ENCODE peak calls at places on chromosomes 12 and 14, in ten cellular contexts. Z is fibroblast of lung; W is ureter; I is Karpas-422; M is NCI-H1105 treated with DMSO at 0.1 percent for 48 hours; Q is NCI-H146; S is stimulated activated CD4-positive, alpha-beta T cell treated with anti-CD3 and anti-CD28 coated beads, TNF-alpha, amount 100 ng/mL, for 1 hour; X is stimulated activated CD8-positive, alpha-beta memory T cell treated with anti-CD3 and anti-CD28 coated beads, Interleukin-15, amount 100 ng/mL, for 4 hours; F is hepatic stellate cell; G is brain pericyte. L is an unnamed sample.

GRCh38 chr12:125503128-125503527 is 437.9 kb downstream of the AACS start:
- DNase-seq in Z (peak; percentile 2), W (no peak), I (no peak), M (no peak), Q (no peak), S (no peak), X (no peak), F (no peak), G (no peak), L (no peak)

GRCh38 chr12:121524196-121524930 is 56.5 kb downstream of the KDM2B start:
- DNase-seq in Z (no peak), W (no peak), I (peak; percentile 86), M (peak; percentile 46), Q (peak; percentile 9), S (no peak), X (no peak), F (no peak), G (no peak), L (no peak)

GRCh38 chr12:58030566-58031279 is 89.4 kb downstream of the ATP23 start:
- DNase-seq in Z (peak; percentile 82), W (no peak), I (no peak), M (no peak), Q (no peak), S (no peak), X (no peak), F (no peak), G (no peak), L (no peak)

GRCh38 chr12:1375323-1375722 is 219.1 kb downstream of the FBXL14 start:
- DNase-seq in Z (no peak), W (no peak), I (no peak), M (no peak), Q (no peak), S (no peak), X (no peak), F (no peak), G (no peak), L (no peak)

GRCh38 chr14:28652782-28653181 is 113.8 kb upstream of the FOXG1 start:
- DNase-seq in Z (peak; percentile 90), W (no peak), I (no peak), M (no peak), Q (peak; percentile 92), S (no peak), X (no peak), F (no peak), G (peak; percentile 44), L (no peak)

GRCh38 chr14:54353266-54353665 is 43.5 kb upstream of the CDKN3 start:
- DNase-seq in Z (no peak), W (no peak), I (peak; percentile 51), M (no peak), Q (no peak), S (no peak), X (no peak), F (no peak), G (no peak), L (no peak)

GRCh38 chr12:81759215-81759991 is at the start of gene PPFIA2:
- DNase-seq in Z (peak; percentile 71), W (peak; percentile 50), I (no peak), M (peak; percentile 67), Q (peak; percentile 90), S (no peak), X (no peak), F (peak; percentile 4), G (no peak), L (peak; percentile 48)

GRCh38 chr12:11959117-11959823 is 111.5 kb upstream of the BCL2L14 start:
- DNase-seq in Z (peak; percentile 48), W (no peak), I (no peak), M (no peak), Q (peak; percentile 43), S (no peak), X (no peak), F (no peak), G (no peak), L (no peak)

GRCh38 chr14:76917158-76917596 is 91.0 kb downstream of the LRRC74A start:
- DNase-seq in Z (peak; percentile 80), W (no peak), I (peak; percentile 62), M (peak; percentile 52), Q (peak; percentile 63), S (no peak), X (no peak), F (peak; percentile 76), G (no peak), L (peak; percentile 75)

GRCh38 chr12:14167005-14167628 is 185.7 kb upstream of the GRIN2B start:
- DNase-seq in Z (peak; percentile 18), W (peak; percentile 50), I (peak; percentile 87), M (peak; percentile 66), Q (peak; percentile 27), S (no peak), X (no peak), F (peak; percentile 66), G (peak; percentile 22), L (no peak)

GRCh38 chr12:78970041-78970440 is 105.5 kb downstream of the SYT1 start:
- DNase-seq in Z (peak; percentile 31), W (no peak), I (no peak), M (no peak), Q (no peak), S (no peak), X (no peak), F (peak; percentile 1), G (no peak), L (no peak)

GRCh38 chr12:2944401-2945047 is 14.7 kb upstream of the TEAD4 start:
- DNase-seq in Z (no peak), W (no peak), I (peak; percentile 87), M (peak; percentile 68), Q (peak; percentile 45), S (no peak), X (peak; percentile 9), F (no peak), G (no peak), L (peak; percentile 40)

GRCh38 chr14:63544641-63545234 is 1.6 kb upstream of the PPP2R5E start:
- DNase-seq in Z (peak; percentile 26), W (no peak), I (peak; percentile 72), M (no peak), Q (no peak), S (no peak), X (no peak), F (peak; percentile 62), G (no peak), L (peak; percentile 32)

GRCh38 chr12:121562484-121562883 is 18.3 kb downstream of the KDM2B start:
- DNase-seq in Z (no peak), W (no peak), I (no peak), M (no peak), Q (no peak), S (no peak), X (no peak), F (no peak), G (no peak), L (no peak)

GRCh38 chr12:54390176-54390667 is 5.7 kb upstream of the ZNF385A start:
- DNase-seq in Z (no peak), W (peak; percentile 77), I (no peak), M (peak; percentile 47), Q (peak; percentile 13), S (no peak), X (no peak), F (no peak), G (no peak), L (no peak)

GRCh38 chr14:49692895-49693737 is at the start of gene KLHDC1:
- DNase-seq in Z (peak; percentile 76), W (peak; percentile 88), I (peak; percentile 89), M (peak; percentile 80), Q (peak; percentile 80), S (peak; percentile 56), X (peak; percentile 50), F (peak; percentile 74), G (peak; percentile 44), L (peak; percentile 68)

GRCh38 chr12:33245459-33245858 is 194.2 kb downstream of the SYT10 start:
- DNase-seq in Z (no peak), W (no peak), I (no peak), M (no peak), Q (no peak), S (no peak), X (no peak), F (no peak), G (no peak), L (no peak)

GRCh38 chr12:3165311-3165931 is 88.2 kb downstream of the TSPAN9 start:
- DNase-seq in Z (no peak), W (no peak), I (no peak), M (no peak), Q (no peak), S (no peak), X (no peak), F (no peak), G (no peak), L (no peak)

GRCh38 chr12:111359231-111359913 is 9.5 kb downstream of the PHETA1 start:
- DNase-seq in Z (peak; percentile 22), W (no peak), I (no peak), M (no peak), Q (no peak), S (no peak), X (peak; percentile 36), F (no peak), G (no peak), L (no peak)

L was measured in COR-L47.